ENCODE peak calls at places on chromosomes 6 and 20, in four cellular contexts. B is dermis microvascular lymphatic vessel endothelial cell, J is NCI-H748 treated with DMSO at 0.1 percent for 48 hours, W is putamen. K is an unnamed sample.

GRCh38 chr6:158642805-158643489 is 1.6 kb downstream of the DYNLT1 start:
- DNase-seq in B (no peak), J (no peak), W (no peak), K (no peak)

GRCh38 chr6:43070028-43070632 is 6.0 kb upstream of the PTK7 start:
- DNase-seq in B (peak), J (peak), W (no peak), K (peak)

GRCh38 chr6:128519931-128520435 is 416 bp downstream of the PTPRK start:
- DNase-seq in B (no peak), J (peak), W (peak), K (peak)

GRCh38 chr20:61044499-61044898 is 207.6 kb upstream of the CDH4 start:
- DNase-seq in B (no peak), J (no peak), W (no peak), K (no peak)

GRCh38 chr6:111846511-111847409 is 26.5 kb downstream of the FYN start:
- DNase-seq in B (no peak), J (no peak), W (no peak), K (no peak)

GRCh38 chr6:84272298-84272697 is 44.9 kb upstream of the CEP162 start:
- DNase-seq in B (no peak), J (no peak), W (no peak), K (no peak)

GRCh38 chr20:6700563-6701328 is 66.7 kb upstream of the BMP2 start:
- DNase-seq in B (peak), J (no peak), W (no peak), K (no peak)

GRCh38 chr6:41009669-41010068 is 29.4 kb downstream of the UNC5CL start:
- DNase-seq in B (no peak), J (no peak), W (no peak), K (no peak)

GRCh38 chr6:21742238-21742660 is 148.7 kb downstream of the SOX4 start:
- DNase-seq in B (no peak), J (no peak), W (no peak), K (peak)

GRCh38 chr20:62825994-62826645 is 9.3 kb downstream of the COL9A3 start:
- DNase-seq in B (no peak), J (no peak), W (no peak), K (peak)

GRCh38 chr20:6029538-6029937 is 24.3 kb downstream of the LRRN4 start:
- DNase-seq in B (no peak), J (no peak), W (no peak), K (no peak)

GRCh38 chr6:167097770-167098169 is 25.1 kb upstream of the CCR6 start:
- DNase-seq in B (no peak), J (no peak), W (no peak), K (no peak)

GRCh38 chr20:24952376-24953203 is 3.5 kb downstream of the CST7 start:
- DNase-seq in B (no peak), J (no peak), W (no peak), K (no peak)

GRCh38 chr6:27248783-27249182 is 1.3 kb downstream of the PRSS16 start:
- DNase-seq in B (no peak), J (no peak), W (no peak), K (no peak)

GRCh38 chr20:17916365-17916996 is 52.1 kb downstream of the SNX5 start:
- DNase-seq in B (no peak), J (no peak), W (no peak), K (no peak)

GRCh38 chr6:105992315-105992961 is 93.7 kb upstream of the PRDM1 start:
- DNase-seq in B (peak), J (peak), W (peak), K (peak)

GRCh38 chr6:12354499-12354898 is 64.3 kb downstream of the EDN1 start:
- DNase-seq in B (no peak), J (no peak), W (no peak), K (no peak)

GRCh38 chr6:36227379-36228344 is 31.1 kb downstream of the BRPF3 start:
- DNase-seq in B (no peak), J (no peak), W (no peak), K (no peak)

GRCh38 chr6:366972-367794 is 24.4 kb upstream of the IRF4 start:
- DNase-seq in B (no peak), J (no peak), W (no peak), K (no peak)

GRCh38 chr6:137191238-137191637 is 17.8 kb upstream of the IL22RA2 start:
- DNase-seq in B (no peak), J (no peak), W (no peak), K (no peak)

GRCh38 chr6:44966449-44967091 is 361.6 kb upstream of the RUNX2 start:
- DNase-seq in B (no peak), J (no peak), W (no peak), K (peak)

GRCh38 chr6:16392010-16392409 is 153.6 kb downstream of the GMPR start:
- DNase-seq in B (no peak), J (no peak), W (no peak), K (no peak)

GRCh38 chr20:1301031-1301529 is 27.9 kb downstream of the SDCBP2 start:
- DNase-seq in B (no peak), J (no peak), W (no peak), K (peak)

K was measured in DMS53.